ENCODE peak calls at places on chromosomes 4 and X, in four cellular contexts. One of them, this sample, is unnamed.
A peak's percentile ranks its signal among the peaks of the same experiment; 100 is the strongest.

GRCh38 chr4:156672492-156672891 is 299.1 kb downstream of the PDGFC start:
- DNase-seq in NCI-H1105 treated with DMSO at 0.1 percent for 48 hours: no peak
- DNase-seq in HFF-Myc: no peak
- DNase-seq in AG08396: no peak
- DNase-seq in this sample: peak; percentile 64

GRCh38 chr4:26161030-26161824 is 159.6 kb upstream of the RBPJ start:
- DNase-seq in NCI-H1105 treated with DMSO at 0.1 percent for 48 hours: no peak
- DNase-seq in HFF-Myc: no peak
- DNase-seq in AG08396: no peak
- DNase-seq in this sample: no peak

GRCh38 chr4:114677346-114677979 is 78.9 kb downstream of the UGT8 start:
- DNase-seq in NCI-H1105 treated with DMSO at 0.1 percent for 48 hours: no peak
- DNase-seq in HFF-Myc: no peak
- DNase-seq in AG08396: no peak
- DNase-seq in this sample: no peak

GRCh38 chrX:16662402-16662801 is 12.4 kb downstream of the S100G start:
- DNase-seq in NCI-H1105 treated with DMSO at 0.1 percent for 48 hours: no peak
- DNase-seq in HFF-Myc: no peak
- DNase-seq in AG08396: no peak
- DNase-seq in this sample: no peak

GRCh38 chr4:96305030-96305429 is 465.1 kb downstream of the PDHA2 start:
- DNase-seq in NCI-H1105 treated with DMSO at 0.1 percent for 48 hours: no peak
- DNase-seq in HFF-Myc: no peak
- DNase-seq in AG08396: no peak
- DNase-seq in this sample: no peak

GRCh38 chrX:143455045-143455444 is 62.2 kb downstream of the SPANXN3 start:
- DNase-seq in NCI-H1105 treated with DMSO at 0.1 percent for 48 hours: peak; percentile 8
- DNase-seq in HFF-Myc: no peak
- DNase-seq in AG08396: no peak
- DNase-seq in this sample: no peak

GRCh38 chr4:10951306-10951705 is 266.7 kb upstream of the CLNK start:
- DNase-seq in NCI-H1105 treated with DMSO at 0.1 percent for 48 hours: no peak
- DNase-seq in HFF-Myc: no peak
- DNase-seq in AG08396: no peak
- DNase-seq in this sample: no peak

GRCh38 chr4:16227462-16227868 is 1.2 kb upstream of the TAPT1 start:
- DNase-seq in NCI-H1105 treated with DMSO at 0.1 percent for 48 hours: no peak
- DNase-seq in HFF-Myc: no peak
- DNase-seq in AG08396: no peak
- DNase-seq in this sample: no peak

GRCh38 chrX:37423864-37424569 is 74.9 kb downstream of the PRRG1 start:
- DNase-seq in NCI-H1105 treated with DMSO at 0.1 percent for 48 hours: no peak
- DNase-seq in HFF-Myc: no peak
- DNase-seq in AG08396: no peak
- DNase-seq in this sample: no peak

GRCh38 chrX:768596-768995 is 138.0 kb downstream of the SHOX start:
- DNase-seq in NCI-H1105 treated with DMSO at 0.1 percent for 48 hours: no peak
- DNase-seq in HFF-Myc: no peak
- DNase-seq in AG08396: no peak
- DNase-seq in this sample: no peak

GRCh38 chr4:125801373-125801772 is 486.6 kb downstream of the FAT4 start:
- DNase-seq in NCI-H1105 treated with DMSO at 0.1 percent for 48 hours: no peak
- DNase-seq in HFF-Myc: peak; percentile 56
- DNase-seq in AG08396: no peak
- DNase-seq in this sample: no peak

GRCh38 chrX:118865231-118865630 is 41.6 kb downstream of the ZCCHC12 start:
- DNase-seq in NCI-H1105 treated with DMSO at 0.1 percent for 48 hours: no peak
- DNase-seq in HFF-Myc: no peak
- DNase-seq in AG08396: no peak
- DNase-seq in this sample: no peak

GRCh38 chr4:109041463-109041862 is 261.0 kb downstream of the COL25A1 start:
- DNase-seq in NCI-H1105 treated with DMSO at 0.1 percent for 48 hours: no peak
- DNase-seq in HFF-Myc: no peak
- DNase-seq in AG08396: no peak
- DNase-seq in this sample: no peak

GRCh38 chr4:78720994-78721677 is 55.0 kb upstream of the BMP2K start:
- DNase-seq in NCI-H1105 treated with DMSO at 0.1 percent for 48 hours: no peak
- DNase-seq in HFF-Myc: no peak
- DNase-seq in AG08396: no peak
- DNase-seq in this sample: no peak

GRCh38 chr4:89572224-89572858 is 264.6 kb downstream of the SNCA start:
- DNase-seq in NCI-H1105 treated with DMSO at 0.1 percent for 48 hours: peak; percentile 89
- DNase-seq in HFF-Myc: no peak
- DNase-seq in AG08396: no peak
- DNase-seq in this sample: peak; percentile 84

GRCh38 chr4:144646523-144647094 is 653 bp downstream of the HHIP start:
- DNase-seq in NCI-H1105 treated with DMSO at 0.1 percent for 48 hours: no peak
- DNase-seq in HFF-Myc: no peak
- DNase-seq in AG08396: peak; percentile 32
- DNase-seq in this sample: no peak

GRCh38 chrX:41737065-41737464 is 13.1 kb downstream of the GPR82 start:
- DNase-seq in NCI-H1105 treated with DMSO at 0.1 percent for 48 hours: no peak
- DNase-seq in HFF-Myc: no peak
- DNase-seq in AG08396: no peak
- DNase-seq in this sample: no peak

GRCh38 chr4:96035727-96036126 is 195.8 kb downstream of the PDHA2 start:
- DNase-seq in NCI-H1105 treated with DMSO at 0.1 percent for 48 hours: no peak
- DNase-seq in HFF-Myc: no peak
- DNase-seq in AG08396: no peak
- DNase-seq in this sample: no peak

GRCh38 chrX:130726661-130727060 is 176.3 kb downstream of the ENOX2 start:
- DNase-seq in NCI-H1105 treated with DMSO at 0.1 percent for 48 hours: no peak
- DNase-seq in HFF-Myc: no peak
- DNase-seq in AG08396: no peak
- DNase-seq in this sample: no peak

GRCh38 chr4:4519296-4519898 is 22.5 kb downstream of the STX18 start:
- DNase-seq in NCI-H1105 treated with DMSO at 0.1 percent for 48 hours: peak; percentile 1
- DNase-seq in HFF-Myc: no peak
- DNase-seq in AG08396: no peak
- DNase-seq in this sample: no peak